ENCODE peak calls at places on chromosome 5, in seven cellular contexts. R is PC-3, K is mesenchymal stem cell, X is endothelial cell of umbilical vein, E is neuronal stem cell, P is Karpas-422, Y is GM23248. N is an unnamed sample.

GRCh38 chr5:137341831-137342230 is 157.3 kb downstream of the SPOCK1 start:
- DNase-seq in R (no peak), K (no peak), X (peak), E (no peak), P (no peak), Y (no peak), N (no peak)

GRCh38 chr5:141494761-141495455 is 6.0 kb downstream of the PCDHGC5 start:
- DNase-seq in R (no peak), K (peak), X (no peak), E (no peak), P (no peak), Y (no peak), N (no peak)

GRCh38 chr5:15966651-15967050 is 212.9 kb downstream of the MARCHF11 start:
- DNase-seq in R (no peak), K (no peak), X (no peak), E (no peak), P (no peak), Y (peak), N (no peak)

GRCh38 chr5:113489299-113489698 is 1.0 kb upstream of the MCC start:
- DNase-seq in R (peak), K (peak), X (peak), E (no peak), P (no peak), Y (peak), N (peak)

GRCh38 chr5:168401880-168402279 is 84.4 kb upstream of the RARS1 start:
- DNase-seq in R (peak), K (no peak), X (no peak), E (no peak), P (no peak), Y (no peak), N (peak)

GRCh38 chr5:146050061-146050460 is 55.3 kb downstream of the PLAC8L1 start:
- DNase-seq in R (no peak), K (no peak), X (no peak), E (no peak), P (no peak), Y (no peak), N (no peak)

GRCh38 chr5:56669534-56670483 is 145.5 kb upstream of the MAP3K1 start:
- DNase-seq in R (peak), K (peak), X (no peak), E (no peak), P (peak), Y (no peak), N (peak)

GRCh38 chr5:4584982-4585381 is 555.1 kb upstream of the ADAMTS16 start:
- DNase-seq in R (peak), K (no peak), X (no peak), E (no peak), P (no peak), Y (peak), N (peak)

GRCh38 chr5:165834922-165835321 is 2329.5 kb downstream of the MAT2B start:
- DNase-seq in R (no peak), K (no peak), X (no peak), E (no peak), P (no peak), Y (no peak), N (no peak)

GRCh38 chr5:140292212-140293040 is 10.5 kb downstream of the PFDN1 start:
- DNase-seq in R (peak), K (no peak), X (peak), E (no peak), P (no peak), Y (no peak), N (no peak)

GRCh38 chr5:135385576-135385975 is 13.5 kb downstream of the MACROH2A1 start:
- DNase-seq in R (no peak), K (no peak), X (no peak), E (no peak), P (no peak), Y (no peak), N (no peak)

GRCh38 chr5:159031915-159032314 is 67.8 kb downstream of the EBF1 start:
- DNase-seq in R (no peak), K (no peak), X (no peak), E (no peak), P (no peak), Y (no peak), N (no peak)

GRCh38 chr5:32465076-32465475 is 20.5 kb upstream of the ZFR start:
- DNase-seq in R (peak), K (no peak), X (no peak), E (no peak), P (no peak), Y (no peak), N (no peak)

GRCh38 chr5:167937628-167938000 is 353.8 kb upstream of the WWC1 start:
- DNase-seq in R (no peak), K (no peak), X (no peak), E (no peak), P (no peak), Y (peak), N (no peak)

GRCh38 chr5:150729859-150730258 is 29.0 kb downstream of the DCTN4 start:
- DNase-seq in R (no peak), K (no peak), X (no peak), E (no peak), P (no peak), Y (no peak), N (no peak)

GRCh38 chr5:139091439-139092156 is 106.6 kb downstream of the SIL1 start:
- DNase-seq in R (no peak), K (peak), X (no peak), E (no peak), P (no peak), Y (peak), N (no peak)

GRCh38 chr5:78929833-78930232 is 55.3 kb downstream of the ARSB start:
- DNase-seq in R (peak), K (no peak), X (no peak), E (no peak), P (no peak), Y (no peak), N (no peak)

GRCh38 chr5:33400675-33401074 is 40.1 kb upstream of the TARS1 start:
- DNase-seq in R (peak), K (no peak), X (peak), E (no peak), P (no peak), Y (no peak), N (no peak)

GRCh38 chr5:181188700-181189362 is 16.2 kb downstream of the TRIM7 start:
- DNase-seq in R (peak), K (peak), X (peak), E (peak), P (peak), Y (peak), N (peak)

GRCh38 chr5:149714877-149715502 is 15.1 kb upstream of the PPARGC1B start:
- DNase-seq in R (no peak), K (no peak), X (no peak), E (no peak), P (no peak), Y (no peak), N (no peak)

GRCh38 chr5:116799401-116799800 is 224.8 kb upstream of the SEMA6A start:
- DNase-seq in R (peak), K (peak), X (no peak), E (no peak), P (no peak), Y (no peak), N (no peak)

GRCh38 chr5:154097031-154097430 is 58.3 kb downstream of the MFAP3 start:
- DNase-seq in R (peak), K (no peak), X (no peak), E (no peak), P (peak), Y (no peak), N (no peak)

GRCh38 chr5:54251981-54252380 is 58.4 kb downstream of the ARL15 start:
- DNase-seq in R (no peak), K (no peak), X (no peak), E (no peak), P (no peak), Y (peak), N (no peak)

GRCh38 chr5:132263548-132264261 is 6.2 kb downstream of the PDLIM4 start:
- DNase-seq in R (peak), K (peak), X (peak), E (no peak), P (no peak), Y (peak), N (no peak)

GRCh38 chr5:173547579-173547978 is 68.9 kb downstream of the BOD1 start:
- DNase-seq in R (peak), K (peak), X (no peak), E (no peak), P (no peak), Y (peak), N (peak)

GRCh38 chr5:74851026-74851425 is 15.2 kb downstream of the FAM169A start:
- DNase-seq in R (no peak), K (no peak), X (no peak), E (no peak), P (no peak), Y (no peak), N (no peak)

GRCh38 chr5:39891376-39891775 is 466.6 kb upstream of the DAB2 start:
- DNase-seq in R (peak), K (no peak), X (no peak), E (no peak), P (no peak), Y (peak), N (no peak)

GRCh38 chr5:55636711-55637110 is 75.4 kb downstream of the SLC38A9 start:
- DNase-seq in R (peak), K (peak), X (no peak), E (no peak), P (no peak), Y (peak), N (peak)

GRCh38 chr5:180352976-180353225 is 235 bp downstream of the GFPT2 start:
- DNase-seq in R (no peak), K (no peak), X (no peak), E (no peak), P (no peak), Y (no peak), N (no peak)

GRCh38 chr5:122770479-122770878 is 4.4 kb upstream of the SNX2 start:
- DNase-seq in R (no peak), K (no peak), X (no peak), E (no peak), P (no peak), Y (no peak), N (no peak)

GRCh38 chr5:173590436-173591299 is 25.8 kb downstream of the BOD1 start:
- DNase-seq in R (no peak), K (no peak), X (no peak), E (no peak), P (no peak), Y (no peak), N (no peak)

GRCh38 chr5:76703707-76704106 is 12.2 kb upstream of the F2R start:
- DNase-seq in R (no peak), K (peak), X (no peak), E (no peak), P (no peak), Y (no peak), N (no peak)

GRCh38 chr5:82817897-82818676 is 259.1 kb downstream of the TMEM167A start:
- DNase-seq in R (no peak), K (no peak), X (no peak), E (no peak), P (no peak), Y (no peak), N (no peak)

GRCh38 chr5:7321724-7322123 is 74.2 kb upstream of the ADCY2 start:
- DNase-seq in R (no peak), K (peak), X (no peak), E (no peak), P (no peak), Y (peak), N (no peak)

GRCh38 chr5:51961154-51961562 is 577.9 kb downstream of the ISL1 start:
- DNase-seq in R (no peak), K (peak), X (no peak), E (no peak), P (no peak), Y (no peak), N (no peak)

GRCh38 chr5:181246276-181247050 is 2.8 kb upstream of the RACK1 start:
- DNase-seq in R (peak), K (peak), X (peak), E (peak), P (peak), Y (peak), N (peak)

GRCh38 chr5:59380350-59380951 is 513.1 kb downstream of the PDE4D start:
- DNase-seq in R (peak), K (peak), X (peak), E (no peak), P (peak), Y (peak), N (peak)

GRCh38 chr5:88692979-88693932 is 189.7 kb downstream of the MEF2C start:
- DNase-seq in R (no peak), K (no peak), X (no peak), E (no peak), P (no peak), Y (no peak), N (no peak)
- H3K4me2 ChIP-seq in R (peak), K (no peak), X (no peak), E (no peak), P (no peak), Y (no peak), N (peak)

GRCh38 chr5:84385705-84386104 is 1.0 kb upstream of the EDIL3 start:
- DNase-seq in R (no peak), K (peak), X (no peak), E (no peak), P (no peak), Y (no peak), N (no peak)

GRCh38 chr5:84383816-84384603 is 670 bp downstream of the EDIL3 start:
- DNase-seq in R (peak), K (peak), X (peak), E (peak), P (no peak), Y (peak), N (peak)

GRCh38 chr5:84382363-84383295 is 2.1 kb downstream of the EDIL3 start:
- DNase-seq in R (no peak), K (peak), X (peak), E (peak), P (no peak), Y (peak), N (peak)

GRCh38 chr5:84383296-84383815 is 1.3 kb downstream of the EDIL3 start:
- DNase-seq in R (no peak), K (no peak), X (no peak), E (peak), P (no peak), Y (peak), N (no peak)

GRCh38 chr5:84384604-84385575 is at the start of gene EDIL3:
- DNase-seq in R (no peak), K (peak), X (peak), E (peak), P (no peak), Y (peak), N (no peak)
- H2AFZ ChIP-seq in R (peak), K (peak), X (peak), E (peak), P (no peak), Y (peak), N (peak)

DNA sequence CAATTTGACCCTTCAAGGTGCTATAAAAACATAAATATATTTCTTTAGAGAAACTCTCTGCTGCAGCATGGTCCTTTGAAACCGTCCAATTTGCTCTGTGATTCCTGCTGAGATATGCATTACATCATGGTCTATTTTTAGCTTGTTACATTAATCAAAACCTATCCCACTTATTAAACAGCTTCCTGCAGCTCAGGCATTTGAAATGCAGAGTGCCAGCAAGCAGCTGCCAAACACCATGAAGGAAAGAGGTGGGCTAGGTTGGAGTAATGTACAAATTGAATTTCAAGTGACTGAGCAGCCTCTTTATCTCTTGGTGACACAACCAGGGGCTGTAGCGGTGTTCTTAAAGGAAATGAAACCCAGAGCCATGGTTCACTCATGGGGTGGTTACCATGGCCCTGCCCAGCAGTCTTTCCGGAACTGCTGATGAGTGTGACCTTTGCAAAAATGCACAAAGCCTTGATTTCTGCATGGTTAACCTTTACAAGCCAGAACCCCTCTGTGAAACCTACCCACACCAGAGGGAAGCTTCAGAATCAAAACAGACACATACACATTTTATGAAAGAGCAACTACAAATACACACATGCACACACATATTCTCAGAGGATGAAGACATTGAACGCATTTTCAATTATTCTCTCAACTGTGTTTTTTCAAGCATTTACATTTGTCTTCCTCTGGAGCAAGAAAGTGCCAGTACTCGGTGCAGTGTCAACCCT is 155.8 kb upstream of the ZNF608 start:
- DNase-seq in R (no peak), K (peak), X (peak), E (no peak), P (peak), Y (peak), N (no peak)
- H3K27ac ChIP-seq in R (no peak), K (peak), X (no peak), E (no peak), P (no peak), Y (no peak), N (no peak)

GRCh38 chr5:95870105-95870672 is 47.7 kb upstream of the GLRX start:
- DNase-seq in R (peak), K (peak), X (peak), E (no peak), P (no peak), Y (peak), N (peak)
- H3K4me2 ChIP-seq in R (no peak), K (no peak), X (peak), E (no peak), P (no peak), Y (peak), N (no peak)

GRCh38 chr5:52997424-52997823 is 8.3 kb downstream of the ITGA2 start:
- DNase-seq in R (no peak), K (no peak), X (peak), E (peak), P (no peak), Y (peak), N (no peak)
- H2AFZ ChIP-seq in R (no peak), K (no peak), X (no peak), E (no peak), P (no peak), Y (peak), N (no peak)

GRCh38 chr5:34501033-34501432 is 155.1 kb upstream of the RAI14 start:
- DNase-seq in R (no peak), K (no peak), X (no peak), E (no peak), P (no peak), Y (no peak), N (no peak)

GRCh38 chr5:34505731-34506130 is 150.4 kb upstream of the RAI14 start:
- DNase-seq in R (no peak), K (no peak), X (no peak), E (no peak), P (no peak), Y (no peak), N (no peak)

GRCh38 chr5:34504967-34505366 is 151.2 kb upstream of the RAI14 start:
- DNase-seq in R (no peak), K (no peak), X (no peak), E (no peak), P (no peak), Y (no peak), N (no peak)

GRCh38 chr5:34501840-34502239 is 154.3 kb upstream of the RAI14 start:
- DNase-seq in R (no peak), K (no peak), X (no peak), E (no peak), P (no peak), Y (peak), N (no peak)

GRCh38 chr5:34503379-34504346 is 152.5 kb upstream of the RAI14 start:
- DNase-seq in R (no peak), K (no peak), X (no peak), E (no peak), P (no peak), Y (no peak), N (no peak)
- H3K27ac ChIP-seq in R (no peak), K (peak), X (no peak), E (no peak), P (no peak), Y (no peak), N (no peak)

DNA sequence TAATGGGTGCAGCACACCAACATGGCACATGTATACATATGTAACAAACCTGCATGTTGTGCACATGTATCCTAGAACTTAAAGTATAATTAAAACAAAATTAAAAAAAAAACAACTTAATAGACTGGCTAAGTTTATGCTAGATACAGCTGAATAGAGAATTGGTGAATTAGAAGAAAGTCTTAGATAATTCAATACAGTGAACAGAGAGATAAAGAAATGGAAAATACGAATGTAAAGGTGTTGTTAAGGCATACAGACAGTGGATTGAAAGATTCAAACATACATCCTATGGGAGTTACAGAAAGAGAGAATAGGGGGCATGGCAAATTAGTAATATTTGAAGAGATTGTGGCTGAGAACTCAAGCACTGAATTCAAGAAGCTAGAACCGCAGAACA is 75.4 kb downstream of the RASGRF2 start:
- DNase-seq in R (no peak), K (no peak), X (no peak), E (no peak), P (no peak), Y (no peak), N (no peak)
- H3K4me2 ChIP-seq in R (no peak), K (no peak), X (no peak), E (no peak), P (no peak), Y (no peak), N (no peak)

DNA sequence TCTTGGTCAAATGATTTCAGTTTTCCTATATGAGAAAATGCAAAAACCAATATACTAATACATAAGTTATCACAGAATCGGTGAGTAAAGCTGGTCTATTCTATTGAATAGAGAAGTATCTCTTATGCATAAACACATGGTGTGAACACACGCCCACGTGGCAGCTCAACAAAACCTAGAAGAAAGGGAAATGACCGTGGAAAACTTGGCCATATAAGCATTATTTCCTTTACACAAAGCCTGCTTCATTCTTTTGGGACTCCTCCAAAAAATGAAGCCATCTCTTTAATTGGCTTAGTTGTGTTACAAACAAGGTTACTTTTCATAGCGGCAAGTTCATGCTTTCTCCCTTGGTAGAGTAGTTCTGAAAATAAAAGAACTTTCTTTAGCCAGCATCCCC is 183.2 kb downstream of the TMEM161B start:
- DNase-seq in R (no peak), K (no peak), X (no peak), E (no peak), P (no peak), Y (no peak), N (no peak)
- H2AFZ ChIP-seq in R (no peak), K (no peak), X (no peak), E (no peak), P (no peak), Y (no peak), N (no peak)

DNA sequence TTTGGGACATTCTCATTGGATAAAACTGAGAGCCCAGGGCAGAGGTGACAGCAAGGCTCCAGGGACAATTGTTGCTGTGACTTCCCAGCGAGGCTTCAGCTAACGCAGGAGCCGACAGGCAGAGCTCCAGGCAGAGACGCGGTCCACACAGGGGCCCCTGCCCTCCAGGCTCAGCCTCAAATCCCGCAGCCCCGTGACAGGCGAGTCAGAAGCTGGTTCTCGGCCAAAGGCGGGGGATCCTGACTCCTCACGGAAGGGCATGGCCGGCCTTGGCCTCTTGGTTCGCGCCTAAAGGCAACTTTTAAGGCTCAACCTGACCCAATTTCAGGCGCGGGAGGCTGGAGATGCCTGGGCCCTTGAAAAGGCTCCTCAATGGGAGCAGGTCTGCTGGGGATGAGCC is 21.3 kb downstream of the SLC12A7 start:
- DNase-seq in R (peak), K (peak), X (no peak), E (no peak), P (no peak), Y (peak), N (peak)
- H3K27ac ChIP-seq in R (no peak), K (no peak), X (no peak), E (no peak), P (no peak), Y (no peak), N (no peak)

N was measured in PC-9.